ENCODE peak calls at places on chromosomes 3 and 15, in seven cellular contexts. J is HCT116, S is HepG2, D is SK-N-SH, F is GM23338, W is K562, O is GM12878. M is an unnamed sample.

GRCh38 chr15:77650285-77650684 is 17.6 kb upstream of the LINGO1 start:
- DNase-seq in J (peak; percentile 12), S (peak; percentile 29), D (peak; percentile 70), F (peak; percentile 85), W (peak; percentile 69), O (no peak), M (no peak)

GRCh38 chr3:146326875-146327543 is 76.1 kb upstream of the PLSCR4 start:
- DNase-seq in J (peak; percentile 35), S (peak; percentile 46), D (peak; percentile 1), F (peak; percentile 40), W (no peak), O (no peak), M (peak; percentile 25)

GRCh38 chr15:40891810-40892448 is 2.3 kb upstream of the VPS18 start:
- DNase-seq in J (peak; percentile 53), S (peak; percentile 40), D (peak; percentile 64), F (peak; percentile 80), W (no peak), O (no peak), M (no peak)

GRCh38 chr3:168384990-168385389 is 289.3 kb upstream of the GOLIM4 start:
- DNase-seq in J (no peak), S (no peak), D (no peak), F (peak; percentile 13), W (no peak), O (no peak), M (no peak)

GRCh38 chr3:190506271-190506670 is 7.6 kb upstream of the IL1RAP start:
- DNase-seq in J (no peak), S (no peak), D (no peak), F (no peak), W (no peak), O (no peak), M (no peak)

GRCh38 chr3:64848127-64848526 is 160.3 kb upstream of the ADAMTS9 start:
- DNase-seq in J (no peak), S (no peak), D (no peak), F (no peak), W (no peak), O (no peak), M (no peak)

GRCh38 chr15:70242962-70243685 is 145.4 kb upstream of the TLE3 start:
- DNase-seq in J (no peak), S (no peak), D (no peak), F (no peak), W (no peak), O (no peak), M (no peak)

GRCh38 chr3:154898398-154898797 is 181.7 kb upstream of the MME start:
- DNase-seq in J (no peak), S (no peak), D (no peak), F (no peak), W (no peak), O (no peak), M (no peak)

GRCh38 chr15:37375529-37375928 is 275.2 kb upstream of the MEIS2 start:
- DNase-seq in J (no peak), S (no peak), D (no peak), F (peak; percentile 8), W (no peak), O (no peak), M (no peak)

GRCh38 chr3:183697610-183698317 is at the start of gene YEATS2:
- DNase-seq in J (peak; percentile 23), S (peak; percentile 31), D (peak; percentile 99), F (peak; percentile 83), W (peak; percentile 95), O (no peak), M (no peak)

GRCh38 chr3:128426128-128426921 is 40.4 kb downstream of the DNAJB8 start:
- DNase-seq in J (no peak), S (peak; percentile 35), D (peak; percentile 95), F (peak; percentile 78), W (peak; percentile 84), O (no peak), M (no peak)

GRCh38 chr15:59594493-59594942 is 17.1 kb upstream of the GCNT3 start:
- DNase-seq in J (no peak), S (peak; percentile 84), D (no peak), F (no peak), W (no peak), O (no peak), M (peak; percentile 57)

GRCh38 chr3:11784962-11785361 is 61.7 kb downstream of the TAMM41 start:
- DNase-seq in J (no peak), S (no peak), D (peak; percentile 39), F (peak; percentile 42), W (no peak), O (no peak), M (no peak)

GRCh38 chr15:52228928-52229327 is 37.7 kb upstream of the GNB5 start:
- DNase-seq in J (peak; percentile 13), S (peak; percentile 49), D (no peak), F (peak; percentile 83), W (peak; percentile 45), O (no peak), M (no peak)

GRCh38 chr3:62139957-62140356 is 233.4 kb downstream of the FEZF2 start:
- DNase-seq in J (no peak), S (no peak), D (no peak), F (no peak), W (no peak), O (no peak), M (no peak)

GRCh38 chr3:185187391-185187790 is 34.5 kb upstream of the C3orf70 start:
- DNase-seq in J (no peak), S (no peak), D (no peak), F (no peak), W (no peak), O (no peak), M (no peak)

GRCh38 chr3:20622304-20622703 is 436.3 kb upstream of the SGO1 start:
- DNase-seq in J (no peak), S (no peak), D (no peak), F (peak; percentile 2), W (no peak), O (no peak), M (no peak)

GRCh38 chr3:156732715-156733114 is 58.3 kb downstream of the TIPARP start:
- DNase-seq in J (no peak), S (no peak), D (no peak), F (no peak), W (no peak), O (no peak), M (no peak)

GRCh38 chr3:101117981-101118380 is 124.8 kb upstream of the ABI3BP start:
- DNase-seq in J (no peak), S (no peak), D (no peak), F (no peak), W (no peak), O (no peak), M (no peak)

GRCh38 chr3:23874359-23875120 is 42.2 kb downstream of the NKIRAS1 start:
- DNase-seq in J (no peak), S (no peak), D (no peak), F (no peak), W (no peak), O (no peak), M (no peak)

GRCh38 chr3:123586131-123586530 is 1.3 kb upstream of the HACD2 start:
- DNase-seq in J (peak; percentile 67), S (peak; percentile 72), D (peak; percentile 42), F (peak; percentile 90), W (peak; percentile 9), O (no peak), M (no peak)

GRCh38 chr3:146543461-146544012 is 870 bp downstream of the PLSCR1 start:
- DNase-seq in J (no peak), S (no peak), D (no peak), F (no peak), W (peak; percentile 22), O (no peak), M (no peak)

GRCh38 chr3:4595709-4596108 is 102.6 kb downstream of the ITPR1 start:
- DNase-seq in J (no peak), S (no peak), D (no peak), F (no peak), W (no peak), O (no peak), M (no peak)

DNA sequence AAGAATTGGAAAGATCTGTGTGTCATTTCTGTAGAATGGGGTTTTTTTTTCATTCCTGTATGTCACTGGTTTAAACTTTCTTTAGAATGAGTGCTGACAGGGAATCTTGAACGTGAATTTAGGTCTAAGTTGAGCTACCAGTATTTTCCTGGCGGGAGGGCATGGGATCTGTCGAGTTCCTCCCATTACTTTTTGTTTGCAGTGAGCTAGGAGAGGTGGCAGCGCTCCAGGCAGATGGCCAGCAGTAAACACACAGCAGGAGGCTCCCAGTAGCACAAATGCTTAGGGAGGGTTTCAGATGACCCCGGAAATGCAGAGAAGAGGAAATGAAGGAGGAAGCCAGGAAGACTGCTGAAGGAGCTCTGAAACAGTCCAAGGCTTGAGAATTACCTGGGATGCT is 185.8 kb downstream of the PLCL2 start:
- DNase-seq in J (no peak), S (no peak), D (no peak), F (peak; percentile 57), W (no peak), O (no peak), M (no peak)
- H3K27ac ChIP-seq in J (no peak overlapping the region), S (no peak overlapping the region), D (no peak overlapping the region), F (no peak overlapping the region), W (peak overlapping the region; percentile 23), O (no peak overlapping the region), M (no peak overlapping the region)

GRCh38 chr15:50298340-50298739 is 32.8 kb upstream of the HDC start:
- DNase-seq in J (no peak), S (no peak), D (no peak), F (no peak), W (no peak), O (no peak), M (no peak)
- H3K36me3 ChIP-seq in J (peaks cover 3% of the 10 kb centered on the region), S (peaks cover 48% of the 10 kb centered on the region), D (peaks cover 34% of the 10 kb centered on the region), F (peaks cover 12% of the 10 kb centered on the region), W (peaks cover 50% of the 10 kb centered on the region), O (peaks cover 13% of the 10 kb centered on the region), M (no peaks in the 10 kb centered on the region)

DNA sequence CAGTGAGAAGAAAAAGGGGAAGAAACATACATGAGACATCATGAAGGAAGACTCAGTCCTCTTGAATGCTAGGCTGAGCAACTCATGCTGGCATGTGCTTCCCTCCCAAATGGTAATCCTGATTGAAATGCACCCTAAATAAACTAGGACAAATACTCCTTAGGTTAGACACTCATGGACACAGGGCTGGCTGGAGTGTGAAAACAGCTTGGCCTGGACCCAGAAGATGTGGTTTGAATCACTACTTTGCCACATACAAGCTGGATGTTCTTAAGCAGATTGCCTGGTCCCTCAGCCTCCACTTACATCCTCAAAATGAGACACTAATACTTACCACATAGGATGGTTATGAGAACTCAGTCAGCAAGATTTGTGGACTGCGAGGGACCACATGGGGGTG is 138.7 kb upstream of the SLC7A14 start:
- DNase-seq in J (no peak), S (no peak), D (no peak), F (no peak), W (no peak), O (no peak), M (no peak)
- TF ChIP-seq REST in J (no peak), S (no peak), D (no peak), F (no peak), W (no peak), O (no peak), M (no peak)

GRCh38 chr15:47401427-47401826 is 315.9 kb upstream of the SEMA6D start:
- DNase-seq in J (no peak), S (no peak), D (no peak), F (no peak), W (no peak), O (no peak), M (no peak)

GRCh38 chr15:47397587-47397986 is 319.7 kb upstream of the SEMA6D start:
- DNase-seq in J (no peak), S (no peak), D (no peak), F (no peak), W (no peak), O (no peak), M (no peak)

GRCh38 chr15:47399100-47399499 is 318.2 kb upstream of the SEMA6D start:
- DNase-seq in J (no peak), S (no peak), D (no peak), F (no peak), W (no peak), O (no peak), M (no peak)

GRCh38 chr15:47398594-47398993 is 318.7 kb upstream of the SEMA6D start:
- DNase-seq in J (no peak), S (no peak), D (no peak), F (no peak), W (no peak), O (no peak), M (no peak)

GRCh38 chr15:47398115-47398514 is 319.2 kb upstream of the SEMA6D start:
- DNase-seq in J (no peak), S (no peak), D (peak; percentile 13), F (no peak), W (no peak), O (no peak), M (no peak)
- H3K27ac ChIP-seq in J (no peak overlapping the region), S (no peak overlapping the region), D (no peak overlapping the region), F (no peak overlapping the region), W (no peak overlapping the region), O (no peak overlapping the region), M (no peak overlapping the region)